ENCODE peak calls at places on chromosome X, in seven cellular contexts. O is spleen; D is mammary epithelial cell; E is A549; C is heart right ventricle; Q is CD8-positive, alpha-beta T cell; H is ovary. J is an unnamed sample. For H3K9me3, the result is how much of the 10 kb centered on the place peaks cover.

GRCh38 chrX:12647230-12647629 is 144.0 kb upstream of the PRPS2 start:
- DNase-seq in C (no peak), Q (no peak), H (no peak), O (no peak), E (no peak), D (no peak), J (no peak)

GRCh38 chrX:32852203-32852602 is 359.1 kb downstream of the DMD start:
- DNase-seq in C (no peak), E (no peak), D (no peak), O (no peak), Q (no peak), H (no peak), J (no peak)

GRCh38 chrX:41553688-41554087 is 106.5 kb downstream of the NYX start:
- DNase-seq in Q (no peak), E (no peak), D (no peak), C (no peak), H (no peak), O (no peak), J (no peak)

GRCh38 chrX:45577361-45577760 is 376.7 kb upstream of the DIPK2B start:
- DNase-seq in E (no peak), H (no peak), C (no peak), D (no peak), O (no peak), Q (no peak), J (no peak)

GRCh38 chrX:110316351-110317078 is 1.4 kb downstream of the AMMECR1 start:
- DNase-seq in O (no peak), Q (no peak), C (no peak), D (no peak), E (no peak), H (no peak), J (no peak)

GRCh38 chrX:124217289-124218251 is 114.9 kb upstream of the TEX13D start:
- DNase-seq in C (no peak), Q (peak), O (peak), H (no peak), E (no peak), D (peak), J (no peak)

GRCh38 chrX:109374276-109374960 is 107.5 kb downstream of the GUCY2F start:
- DNase-seq in H (no peak), E (no peak), Q (no peak), D (peak), O (no peak), C (no peak), J (no peak)

GRCh38 chrX:83469551-83469950 is 38.5 kb upstream of the POU3F4 start:
- DNase-seq in H (no peak), O (no peak), Q (no peak), C (no peak), D (peak), E (peak), J (no peak)

GRCh38 chrX:72297953-72298730 is 7.6 kb downstream of the CITED1 start:
- DNase-seq in C (no peak), O (no peak), H (no peak), E (peak), Q (no peak), D (peak), J (no peak)

GRCh38 chrX:2183193-2183725 is 317.5 kb downstream of the DHRSX start:
- DNase-seq in Q (no peak), C (no peak), E (peak), O (no peak), D (no peak), H (no peak), J (peak)

GRCh38 chrX:17164936-17165335 is 210.1 kb upstream of the NHS start:
- DNase-seq in H (no peak), O (no peak), Q (no peak), E (no peak), D (peak), C (no peak), J (no peak)

GRCh38 chrX:17161991-17162390 is 213.0 kb upstream of the NHS start:
- DNase-seq in C (no peak), H (no peak), E (no peak), D (peak), O (no peak), Q (no peak), J (no peak)

GRCh38 chrX:17164079-17164478 is 210.9 kb upstream of the NHS start:
- DNase-seq in O (no peak), Q (no peak), H (no peak), C (no peak), D (no peak), E (no peak), J (no peak)

DNA sequence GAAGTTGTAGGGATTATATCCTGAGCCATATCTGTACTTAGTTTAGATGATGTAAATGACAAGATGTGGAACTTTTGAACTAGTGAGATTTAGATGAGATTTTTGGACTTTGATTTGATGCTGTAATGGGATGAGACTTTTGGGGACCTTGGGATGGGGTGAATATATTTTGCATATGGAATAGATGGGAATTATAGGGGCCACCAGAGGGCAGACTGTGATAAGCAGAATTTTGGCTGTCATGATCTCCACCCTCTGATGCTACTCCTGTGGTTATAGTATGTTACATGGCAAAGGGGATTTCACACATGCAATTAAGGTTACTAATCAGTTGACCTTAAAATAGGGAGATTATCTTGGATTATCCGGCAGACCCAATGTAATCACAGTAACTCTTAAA is 214.0 kb upstream of the NHS start:
- DNase-seq in C (no peak), Q (no peak), D (no peak), O (no peak), H (no peak), E (peak), J (no peak)
- TF ChIP-seq CTCF in C (no peak), Q (no peak), D (peak), O (no peak), H (no peak), E (peak), J (no peak)

GRCh38 chrX:361231-362145 is 25.2 kb downstream of the PPP2R3B start:
- DNase-seq in C (no peak), H (no peak), E (no peak), Q (no peak), O (peak), D (no peak), J (peak)
- H3K9me3 ChIP-seq in C (under half), H (under half), E (under half), Q (under half), O (under half), D (under half), J (under half)

GRCh38 chrX:68647156-68647957 is at the start of gene STARD8:
- DNase-seq in C (peak), Q (no peak), E (peak), H (peak), D (peak), O (no peak), J (peak)
- TF ChIP-seq CTCF in C (no peak), Q (no peak), E (no peak), H (no peak), D (no peak), O (no peak), J (no peak)

DNA sequence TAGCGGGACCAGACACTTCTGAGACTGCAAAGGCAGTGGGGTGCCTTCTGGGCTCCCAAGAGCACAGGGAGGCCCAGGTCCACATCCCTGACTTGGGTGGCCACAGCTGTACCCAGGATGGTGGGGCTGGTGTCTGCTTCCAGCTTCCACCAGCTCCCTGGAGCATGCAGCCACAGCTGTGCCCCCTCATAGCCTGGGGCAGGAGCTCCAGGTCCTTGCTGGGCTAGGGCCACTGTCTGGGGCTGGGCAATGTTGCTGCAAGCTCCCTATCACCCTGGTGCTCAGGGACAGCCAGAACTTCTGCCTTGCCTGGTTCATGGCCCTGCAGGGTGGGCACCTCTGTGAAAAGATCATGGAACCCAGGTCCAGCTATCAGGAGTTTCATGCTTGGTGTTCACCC is 673.9 kb downstream of the SH3BGRL start:
- DNase-seq in O (no peak), Q (no peak), H (no peak), C (no peak), D (no peak), E (no peak), J (no peak)
- H3K9me3 ChIP-seq in O (under half), Q (under half), H (under half), C (under half), D (under half), E (under half), J (under half)

GRCh38 chrX:7927259-7928167 is at the start of gene PNPLA4:
- DNase-seq in Q (peak), E (peak), D (peak), C (peak), O (peak), H (peak), J (peak)
- TF ChIP-seq CTCF in Q (no peak), E (peak), D (peak), C (peak), O (peak), H (no peak), J (peak)

GRCh38 chrX:63917296-63917695 is 132.3 kb upstream of the ARHGEF9 start:
- DNase-seq in C (no peak), D (no peak), Q (no peak), O (no peak), H (no peak), E (no peak), J (no peak)
- H3K9me3 ChIP-seq in C (under half), D (under half), Q (under half), O (under half), H (under half), E (under half), J (under half)

DNA sequence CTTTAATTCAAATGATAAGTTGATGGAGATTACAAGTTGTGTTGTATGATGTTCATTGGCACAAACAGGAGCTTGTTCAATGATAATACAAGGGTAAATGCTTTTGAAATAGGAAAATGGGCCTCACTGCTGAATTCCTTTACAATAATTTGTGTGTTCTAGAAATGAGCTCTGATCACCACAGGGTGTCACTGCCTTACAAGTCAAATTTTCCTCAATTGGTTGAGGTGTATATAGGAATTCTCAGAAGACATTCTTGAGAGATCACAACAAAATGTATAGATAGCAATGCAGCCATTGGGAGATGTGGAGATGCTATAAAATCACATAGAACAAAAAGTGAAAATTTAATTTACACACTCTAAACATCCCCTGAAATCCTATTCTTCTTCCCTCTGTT is 49.6 kb downstream of the KLF8 start:
- DNase-seq in O (no peak), Q (no peak), D (peak), C (no peak), E (peak), H (no peak), J (no peak)
- TF ChIP-seq CTCF in O (no peak), Q (peak), D (peak), C (no peak), E (peak), H (no peak), J (no peak)

GRCh38 chrX:148905376-148905775 is 405.0 kb downstream of the AFF2 start:
- DNase-seq in H (no peak), D (no peak), O (no peak), E (no peak), Q (no peak), C (no peak), J (no peak)
- H3K9me3 ChIP-seq in H (under half), D (under half), O (under half), E (under half), Q (under half), C (under half), J (under half)

DNA sequence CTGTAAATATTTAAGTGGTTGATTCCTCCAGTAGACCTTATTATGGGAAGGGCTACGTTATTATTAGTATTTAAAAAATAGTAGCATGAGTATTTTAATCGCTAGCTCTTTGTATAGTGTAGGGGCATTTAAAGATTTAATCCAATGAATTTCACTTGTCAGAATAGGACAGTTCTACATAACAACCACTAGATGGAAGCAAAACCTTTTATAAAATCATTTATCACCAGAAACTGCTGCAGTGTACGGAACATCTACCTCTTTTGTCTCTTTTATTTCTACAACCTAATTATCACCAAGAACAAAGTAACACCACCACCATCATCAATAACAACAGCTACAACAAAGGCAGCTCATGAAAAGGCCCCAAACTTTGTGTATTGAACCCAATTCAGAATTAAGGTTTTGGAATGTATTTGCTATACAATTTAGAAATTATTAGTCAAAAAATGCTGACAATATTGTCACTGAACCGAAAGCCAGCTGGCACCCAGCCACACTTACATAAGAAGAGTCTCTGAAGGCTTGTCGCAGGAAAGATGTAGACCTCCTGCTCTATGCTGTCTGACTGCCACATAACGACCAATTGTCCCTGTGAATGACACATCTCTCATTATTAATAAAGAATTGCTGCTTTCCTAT is 260.9 kb upstream of the RPS6KA3 start:
- DNase-seq in E (peak), C (no peak), O (no peak), D (no peak), Q (no peak), H (peak), J (no peak)
- TF ChIP-seq CTCF in E (peak), C (peak), O (peak), D (peak), Q (peak), H (peak), J (peak)